ENCODE peak calls at places on chromosomes 2 and 18, in five cellular contexts. One of them, this sample, is unnamed.
A peak's percentile ranks its signal among the peaks of the same experiment; 100 is the strongest.

GRCh38 chr18:36697905-36698304 is 130.9 kb downstream of the TPGS2 start:
- DNase-seq in endothelial cell of umbilical vein: no peak
- DNase-seq in HFF-Myc: no peak
- DNase-seq in ovary: no peak
- DNase-seq in hepatocyte: no peak
- DNase-seq in this sample: peak; percentile 70

GRCh38 chr2:5846881-5847280 is 154.7 kb downstream of the SOX11 start:
- DNase-seq in HFF-Myc: no peak
- DNase-seq in endothelial cell of umbilical vein: no peak
- DNase-seq in hepatocyte: no peak
- DNase-seq in ovary: no peak
- DNase-seq in this sample: no peak

GRCh38 chr2:29238497-29238896 is 123.3 kb downstream of the CLIP4 start:
- DNase-seq in hepatocyte: peak; percentile 43
- DNase-seq in ovary: no peak
- DNase-seq in endothelial cell of umbilical vein: peak; percentile 23
- DNase-seq in HFF-Myc: no peak
- DNase-seq in this sample: no peak

GRCh38 chr2:226699321-226699720 is 100.3 kb downstream of the IRS1 start:
- DNase-seq in endothelial cell of umbilical vein: no peak
- DNase-seq in hepatocyte: peak; percentile 30
- DNase-seq in ovary: peak; percentile 45
- DNase-seq in HFF-Myc: peak; percentile 15
- DNase-seq in this sample: peak; percentile 53

GRCh38 chr2:113225505-113226259 is 51.9 kb downstream of the PSD4 start:
- DNase-seq in hepatocyte: peak; percentile 73
- DNase-seq in HFF-Myc: no peak
- DNase-seq in ovary: no peak
- DNase-seq in endothelial cell of umbilical vein: no peak
- DNase-seq in this sample: no peak

GRCh38 chr2:69223759-69224494 is 163.1 kb downstream of the GFPT1 start:
- DNase-seq in HFF-Myc: no peak
- DNase-seq in hepatocyte: no peak
- DNase-seq in endothelial cell of umbilical vein: no peak
- DNase-seq in ovary: no peak
- DNase-seq in this sample: no peak

GRCh38 chr18:54351186-54351585 is 6.5 kb downstream of the STARD6 start:
- DNase-seq in HFF-Myc: no peak
- DNase-seq in endothelial cell of umbilical vein: no peak
- DNase-seq in ovary: no peak
- DNase-seq in hepatocyte: no peak
- DNase-seq in this sample: no peak

GRCh38 chr2:128422571-128422970 is 103.9 kb upstream of the HS6ST1 start:
- DNase-seq in HFF-Myc: peak; percentile 72
- DNase-seq in endothelial cell of umbilical vein: no peak
- DNase-seq in hepatocyte: no peak
- DNase-seq in ovary: no peak
- DNase-seq in this sample: peak; percentile 68

GRCh38 chr18:48837676-48838075 is 113.1 kb downstream of the SMAD7 start:
- DNase-seq in hepatocyte: no peak
- DNase-seq in ovary: peak; percentile 10
- DNase-seq in endothelial cell of umbilical vein: no peak
- DNase-seq in HFF-Myc: no peak
- DNase-seq in this sample: no peak

GRCh38 chr2:113757059-113757657 is 716 bp upstream of the SLC35F5 start:
- DNase-seq in hepatocyte: no peak
- DNase-seq in HFF-Myc: no peak
- DNase-seq in ovary: peak; percentile 35
- DNase-seq in endothelial cell of umbilical vein: no peak
- DNase-seq in this sample: no peak

GRCh38 chr2:78132391-78133370 is 610.5 kb upstream of the LRRTM4 start:
- DNase-seq in hepatocyte: no peak
- DNase-seq in ovary: no peak
- DNase-seq in HFF-Myc: no peak
- DNase-seq in endothelial cell of umbilical vein: no peak
- DNase-seq in this sample: no peak

GRCh38 chr18:51168031-51168742 is 29.3 kb downstream of the MEX3C start:
- DNase-seq in HFF-Myc: no peak
- DNase-seq in ovary: no peak
- DNase-seq in hepatocyte: no peak
- DNase-seq in endothelial cell of umbilical vein: no peak
- DNase-seq in this sample: no peak

GRCh38 chr18:13581055-13581454 is 145.3 kb downstream of the FAM210A start:
- DNase-seq in hepatocyte: no peak
- DNase-seq in endothelial cell of umbilical vein: no peak
- DNase-seq in ovary: no peak
- DNase-seq in HFF-Myc: no peak
- DNase-seq in this sample: no peak

GRCh38 chr2:101473911-101474751 is 781 bp downstream of the RFX8 start:
- DNase-seq in endothelial cell of umbilical vein: no peak
- DNase-seq in HFF-Myc: no peak
- DNase-seq in hepatocyte: peak; percentile 53
- DNase-seq in ovary: peak; percentile 79
- DNase-seq in this sample: no peak

GRCh38 chr18:61398961-61399632 is 65.9 kb downstream of the CDH20 start:
- DNase-seq in HFF-Myc: peak; percentile 61
- DNase-seq in ovary: no peak
- DNase-seq in hepatocyte: no peak
- DNase-seq in endothelial cell of umbilical vein: peak; percentile 25
- DNase-seq in this sample: peak; percentile 43

GRCh38 chr2:68806511-68807109 is 64.6 kb downstream of the BMP10 start:
- DNase-seq in hepatocyte: no peak
- DNase-seq in endothelial cell of umbilical vein: no peak
- DNase-seq in ovary: no peak
- DNase-seq in HFF-Myc: no peak
- DNase-seq in this sample: peak; percentile 30

GRCh38 chr2:52084760-52085159 is 1052.8 kb upstream of the NRXN1 start:
- DNase-seq in hepatocyte: no peak
- DNase-seq in ovary: no peak
- DNase-seq in HFF-Myc: no peak
- DNase-seq in endothelial cell of umbilical vein: no peak
- DNase-seq in this sample: peak; percentile 45

GRCh38 chr2:191352536-191352935 is 107.3 kb downstream of the MYO1B start:
- DNase-seq in ovary: no peak
- DNase-seq in endothelial cell of umbilical vein: peak; percentile 21
- DNase-seq in hepatocyte: no peak
- DNase-seq in HFF-Myc: peak; percentile 37
- DNase-seq in this sample: no peak

GRCh38 chr2:161250864-161251436 is 57.3 kb upstream of the PSMD14 start:
- DNase-seq in endothelial cell of umbilical vein: peak; percentile 73
- DNase-seq in HFF-Myc: no peak
- DNase-seq in hepatocyte: peak; percentile 74
- DNase-seq in ovary: no peak
- DNase-seq in this sample: no peak

GRCh38 chr18:28961669-28962228 is 784.8 kb upstream of the CDH2 start:
- DNase-seq in ovary: no peak
- DNase-seq in hepatocyte: peak; percentile 64
- DNase-seq in endothelial cell of umbilical vein: peak; percentile 43
- DNase-seq in HFF-Myc: peak; percentile 2
- DNase-seq in this sample: no peak

GRCh38 chr2:62595468-62595867 is 89.5 kb upstream of the TMEM17 start:
- DNase-seq in endothelial cell of umbilical vein: no peak
- DNase-seq in hepatocyte: no peak
- DNase-seq in ovary: no peak
- DNase-seq in HFF-Myc: no peak
- DNase-seq in this sample: no peak

GRCh38 chr2:168758970-168759820 is 43.2 kb upstream of the NOSTRIN start:
- DNase-seq in endothelial cell of umbilical vein: peak; percentile 58
- DNase-seq in HFF-Myc: peak; percentile 37
- DNase-seq in ovary: no peak
- DNase-seq in hepatocyte: peak; percentile 62
- DNase-seq in this sample: peak; percentile 8

GRCh38 chr2:151437630-151438029 is 27.9 kb downstream of the RIF1 start:
- DNase-seq in hepatocyte: peak; percentile 18
- DNase-seq in HFF-Myc: peak; percentile 10
- DNase-seq in endothelial cell of umbilical vein: peak; percentile 58
- DNase-seq in ovary: no peak
- DNase-seq in this sample: no peak

GRCh38 chr18:46035701-46036680 is 36.1 kb downstream of the PSTPIP2 start:
- DNase-seq in hepatocyte: no peak
- DNase-seq in ovary: no peak
- DNase-seq in endothelial cell of umbilical vein: no peak
- DNase-seq in HFF-Myc: no peak
- DNase-seq in this sample: no peak

GRCh38 chr2:37558622-37559021 is 112.8 kb downstream of the CDC42EP3 start:
- DNase-seq in ovary: no peak
- DNase-seq in HFF-Myc: no peak
- DNase-seq in endothelial cell of umbilical vein: no peak
- DNase-seq in hepatocyte: no peak
- DNase-seq in this sample: no peak

GRCh38 chr2:17163628-17164027 is 354.6 kb downstream of the RAD51AP2 start:
- DNase-seq in HFF-Myc: no peak
- DNase-seq in endothelial cell of umbilical vein: no peak
- DNase-seq in hepatocyte: no peak
- DNase-seq in ovary: no peak
- DNase-seq in this sample: no peak

GRCh38 chr2:158828378-158829136 is 33.4 kb downstream of the DAPL1 start:
- DNase-seq in endothelial cell of umbilical vein: peak; percentile 11
- DNase-seq in hepatocyte: no peak
- DNase-seq in ovary: no peak
- DNase-seq in HFF-Myc: no peak
- DNase-seq in this sample: no peak

GRCh38 chr2:47644351-47644750 is 138.6 kb upstream of the MSH6 start:
- DNase-seq in HFF-Myc: no peak
- DNase-seq in endothelial cell of umbilical vein: no peak
- DNase-seq in ovary: no peak
- DNase-seq in hepatocyte: no peak
- DNase-seq in this sample: no peak

GRCh38 chr2:216842634-216843033 is 17.2 kb downstream of the TNP1 start:
- DNase-seq in HFF-Myc: no peak
- DNase-seq in endothelial cell of umbilical vein: no peak
- DNase-seq in ovary: peak; percentile 71
- DNase-seq in hepatocyte: no peak
- DNase-seq in this sample: no peak

GRCh38 chr18:67731853-67732252 is 215.3 kb upstream of the DSEL start:
- DNase-seq in ovary: no peak
- DNase-seq in endothelial cell of umbilical vein: peak; percentile 69
- DNase-seq in HFF-Myc: no peak
- DNase-seq in hepatocyte: no peak
- DNase-seq in this sample: peak; percentile 29

GRCh38 chr18:59001166-59001565 is 136.5 kb downstream of the ZNF532 start:
- DNase-seq in ovary: no peak
- DNase-seq in HFF-Myc: no peak
- DNase-seq in endothelial cell of umbilical vein: no peak
- DNase-seq in hepatocyte: no peak
- DNase-seq in this sample: no peak

GRCh38 chr18:23259701-23260661 is 124.7 kb downstream of the CABLES1 start:
- DNase-seq in HFF-Myc: peak; percentile 59
- DNase-seq in endothelial cell of umbilical vein: peak; percentile 99
- DNase-seq in hepatocyte: peak; percentile 89
- DNase-seq in ovary: peak; percentile 82
- DNase-seq in this sample: peak; percentile 31

DNA sequence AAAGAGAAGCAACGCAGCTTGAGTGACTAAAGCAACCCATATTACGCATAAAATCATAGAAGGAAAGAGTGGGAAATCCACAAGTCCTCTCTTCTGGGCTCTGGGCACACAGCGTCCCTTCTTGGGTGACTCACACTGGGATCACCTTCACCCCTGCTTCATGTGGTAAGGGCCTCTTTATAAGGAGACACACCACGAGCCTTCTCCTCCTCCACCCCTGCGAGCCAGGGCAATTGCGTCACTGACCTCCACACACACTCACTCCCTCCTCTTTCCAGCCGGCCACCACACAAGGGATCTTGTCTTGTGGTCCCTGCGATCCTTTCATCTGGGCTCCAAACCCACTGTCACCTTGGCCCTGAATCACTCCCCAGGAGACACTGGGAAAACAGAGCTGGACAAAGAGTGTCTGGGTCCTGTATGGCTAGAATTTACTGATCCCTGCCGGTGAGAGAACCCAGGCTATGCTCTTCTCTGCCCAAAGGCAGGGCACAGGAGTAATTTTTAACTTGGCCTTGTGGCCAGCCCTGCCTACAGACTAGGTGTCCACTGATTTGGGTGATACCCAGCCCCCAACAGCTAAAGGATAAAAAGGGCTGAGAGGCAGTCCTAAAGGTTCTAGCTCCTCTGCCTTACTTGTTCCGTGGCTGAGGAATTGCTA is 35.3 kb downstream of the NHEJ1 start:
- DNase-seq in endothelial cell of umbilical vein: no peak
- DNase-seq in hepatocyte: peak; percentile 90
- DNase-seq in ovary: peak; percentile 65
- DNase-seq in HFF-Myc: no peak
- DNase-seq in this sample: peak; percentile 87
- H3K4me3 ChIP-seq in endothelial cell of umbilical vein: no peak overlapping the region
- H3K4me3 ChIP-seq in hepatocyte: no peak overlapping the region
- H3K4me3 ChIP-seq in ovary: no peak overlapping the region
- H3K4me3 ChIP-seq in HFF-Myc: no peak overlapping the region
- H3K4me3 ChIP-seq in this sample: no peak overlapping the region

DNA sequence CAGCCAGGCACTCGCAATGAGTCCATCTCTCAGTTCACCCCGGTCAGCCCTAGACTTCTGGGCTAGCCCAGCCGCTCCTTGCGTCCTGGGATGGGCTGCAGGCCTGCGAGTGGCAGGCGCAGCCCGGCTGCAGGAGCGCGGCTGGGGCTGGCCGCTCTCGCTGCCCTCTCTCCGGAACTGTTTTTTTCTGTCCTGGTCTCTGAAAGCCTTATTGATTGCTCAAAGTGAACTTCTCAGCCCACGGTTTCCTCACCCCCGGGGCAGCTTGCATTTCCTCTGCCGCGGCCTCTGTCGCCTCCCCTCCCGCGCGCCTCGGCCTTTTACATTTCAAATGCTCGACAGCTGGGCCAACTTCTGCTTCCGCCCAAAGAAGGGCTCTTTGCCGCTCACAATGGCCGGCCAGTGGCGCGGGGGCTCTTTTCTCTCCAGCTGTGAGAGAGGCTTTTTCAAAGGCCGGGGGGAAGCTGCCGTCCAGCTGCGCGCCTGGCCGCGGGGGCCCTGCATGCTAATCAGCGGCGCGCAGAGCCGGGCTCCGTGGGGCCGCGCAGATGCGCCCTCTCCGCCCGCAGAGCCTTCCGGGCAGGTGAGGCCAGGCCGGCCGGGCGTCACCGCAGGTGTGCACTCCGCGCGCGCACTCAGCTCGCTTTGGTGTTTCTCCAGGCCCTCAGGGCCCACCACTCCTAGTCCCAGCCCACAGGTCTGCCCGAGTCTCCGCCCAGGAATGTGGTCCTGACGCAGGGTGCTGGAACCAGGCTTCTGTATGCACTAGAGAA is 513.8 kb downstream of the RNF144A start:
- DNase-seq in HFF-Myc: no peak
- DNase-seq in endothelial cell of umbilical vein: no peak
- DNase-seq in hepatocyte: peak; percentile 76
- DNase-seq in ovary: no peak
- DNase-seq in this sample: no peak
- H3K4me3 ChIP-seq in HFF-Myc: no peak overlapping the region
- H3K4me3 ChIP-seq in endothelial cell of umbilical vein: no peak overlapping the region
- H3K4me3 ChIP-seq in hepatocyte: peak overlapping the region; percentile 9
- H3K4me3 ChIP-seq in ovary: no peak overlapping the region
- H3K4me3 ChIP-seq in this sample: peak overlapping the region; percentile 7

GRCh38 chr18:31267823-31268481 is 50.0 kb upstream of the DSG1 start:
- DNase-seq in endothelial cell of umbilical vein: no peak
- DNase-seq in HFF-Myc: no peak
- DNase-seq in hepatocyte: no peak
- DNase-seq in ovary: no peak
- DNase-seq in this sample: no peak
- H3K4me3 ChIP-seq in endothelial cell of umbilical vein: no peak overlapping the region
- H3K4me3 ChIP-seq in HFF-Myc: no peak overlapping the region
- H3K4me3 ChIP-seq in hepatocyte: no peak overlapping the region
- H3K4me3 ChIP-seq in ovary: no peak overlapping the region
- H3K4me3 ChIP-seq in this sample: no peak overlapping the region

GRCh38 chr2:8552264-8552913 is 129.5 kb upstream of the ID2 start:
- DNase-seq in HFF-Myc: no peak
- DNase-seq in hepatocyte: no peak
- DNase-seq in ovary: no peak
- DNase-seq in endothelial cell of umbilical vein: no peak
- DNase-seq in this sample: no peak
- H3K4me3 ChIP-seq in HFF-Myc: no peak overlapping the region
- H3K4me3 ChIP-seq in hepatocyte: no peak overlapping the region
- H3K4me3 ChIP-seq in ovary: no peak overlapping the region
- H3K4me3 ChIP-seq in endothelial cell of umbilical vein: no peak overlapping the region
- H3K4me3 ChIP-seq in this sample: no peak overlapping the region

This sample was measured in skeletal muscle cell.